ENCODE peak calls at places on chromosomes 16 and 17, in eight cellular contexts. N is left colon; I is K562; Q is A549; H is HEK293T; K is COR-L47; E is stimulated activated CD4-positive, alpha-beta T cell treated with anti-CD3 and anti-CD28 coated beads, Interleukin-2, amount 100 ng/mL, for 48 hours; R is GOT3. X is an unnamed sample.

GRCh38 chr17:67322039-67322787 is 44.2 kb downstream of the PSMD12 start:
- DNase-seq in N (no peak), I (peak; percentile 36), Q (no peak), H (no peak), K (peak; percentile 33), E (no peak), R (no peak), X (no peak)

GRCh38 chr17:66976781-66977201 is 12.3 kb downstream of the CACNG4 start:
- DNase-seq in N (no peak), I (no peak), Q (no peak), H (no peak), K (no peak), E (no peak), R (no peak), X (no peak)

GRCh38 chr16:55046513-55046912 is 115.8 kb downstream of the IRX5 start:
- DNase-seq in N (no peak), I (no peak), Q (no peak), H (no peak), K (no peak), E (no peak), R (no peak), X (no peak)

GRCh38 chr17:40727447-40728231 is 24.1 kb upstream of the KRT24 start:
- DNase-seq in N (no peak), I (no peak), Q (no peak), H (no peak), K (no peak), E (no peak), R (no peak), X (no peak)

GRCh38 chr16:1286492-1287094 is 22.8 kb upstream of the UBE2I start:
- DNase-seq in N (no peak), I (no peak), Q (no peak), H (no peak), K (no peak), E (no peak), R (no peak), X (no peak)

GRCh38 chr17:36722121-36722902 is 120.9 kb downstream of the MRM1 start:
- DNase-seq in N (peak; percentile 53), I (peak; percentile 98), Q (no peak), H (peak; percentile 83), K (peak; percentile 84), E (peak; percentile 76), R (no peak), X (peak; percentile 54)

GRCh38 chr17:76720211-76720610 is 6.2 kb downstream of the JMJD6 start:
- DNase-seq in N (no peak), I (no peak), Q (no peak), H (no peak), K (no peak), E (no peak), R (no peak), X (no peak)

GRCh38 chr17:17495448-17496188 is 577 bp downstream of the RASD1 start:
- DNase-seq in N (peak; percentile 24), I (no peak), Q (no peak), H (no peak), K (no peak), E (peak; percentile 23), R (no peak), X (no peak)

GRCh38 chr16:88464447-88465318 is 11.6 kb downstream of the ZFPM1 start:
- DNase-seq in N (no peak), I (peak; percentile 61), Q (no peak), H (no peak), K (no peak), E (no peak), R (no peak), X (no peak)

GRCh38 chr17:71023631-71024030 is 854.3 kb downstream of the KCNJ2 start:
- DNase-seq in N (no peak), I (no peak), Q (no peak), H (peak; percentile 70), K (peak; percentile 67), E (no peak), R (no peak), X (no peak)

GRCh38 chr16:21001262-21001661 is 100.7 kb downstream of the LYRM1 start:
- DNase-seq in N (no peak), I (peak; percentile 40), Q (peak; percentile 47), H (peak; percentile 36), K (no peak), E (peak; percentile 8), R (no peak), X (no peak)

GRCh38 chr17:72515291-72516065 is 394.7 kb downstream of the SOX9 start:
- DNase-seq in N (no peak), I (no peak), Q (no peak), H (no peak), K (peak; percentile 23), E (no peak), R (no peak), X (peak; percentile 50)

GRCh38 chr16:26344976-26345375 is 653.2 kb downstream of the HS3ST4 start:
- DNase-seq in N (no peak), I (no peak), Q (no peak), H (no peak), K (no peak), E (no peak), R (no peak), X (no peak)

GRCh38 chr16:50692999-50693781 is at the start of gene NOD2:
- DNase-seq in N (no peak), I (peak; percentile 41), Q (peak; percentile 10), H (peak; percentile 68), K (no peak), E (no peak), R (no peak), X (peak; percentile 51)

GRCh38 chr17:27654654-27655524 is 23.9 kb downstream of the LGALS9 start:
- DNase-seq in N (peak; percentile 67), I (peak; percentile 91), Q (peak; percentile 92), H (peak; percentile 78), K (peak; percentile 65), E (peak; percentile 72), R (peak; percentile 26), X (peak; percentile 75)

GRCh38 chr17:74045608-74046007 is 157.9 kb upstream of the RPL38 start:
- DNase-seq in N (no peak), I (no peak), Q (peak; percentile 22), H (no peak), K (no peak), E (no peak), R (no peak), X (no peak)

GRCh38 chr16:29988346-29989075 is 6.9 kb downstream of the HIRIP3 start:
- DNase-seq in N (no peak), I (no peak), Q (no peak), H (no peak), K (no peak), E (no peak), R (no peak), X (no peak)

GRCh38 chr16:24858219-24859041 is 12.7 kb downstream of the SLC5A11 start:
- DNase-seq in N (peak; percentile 35), I (peak; percentile 74), Q (peak; percentile 68), H (peak; percentile 77), K (no peak), E (peak; percentile 58), R (no peak), X (peak; percentile 39)

GRCh38 chr17:50817142-50817751 is 18.1 kb upstream of the WFIKKN2 start:
- DNase-seq in N (no peak), I (peak; percentile 77), Q (peak; percentile 43), H (peak; percentile 79), K (no peak), E (peak; percentile 65), R (no peak), X (peak; percentile 68)

GRCh38 chr17:74243013-74243755 is 29.8 kb downstream of the TTYH2 start:
- DNase-seq in N (no peak), I (no peak), Q (no peak), H (no peak), K (no peak), E (no peak), R (no peak), X (peak; percentile 28)

GRCh38 chr17:13204607-13205237 is 186.9 kb upstream of the ELAC2 start:
- DNase-seq in N (peak; percentile 27), I (no peak), Q (no peak), H (peak; percentile 23), K (no peak), E (no peak), R (no peak), X (no peak)

GRCh38 chr17:10547351-10547750 is 2.1 kb downstream of the MYH2 start:
- DNase-seq in N (no peak), I (no peak), Q (no peak), H (no peak), K (no peak), E (no peak), R (no peak), X (no peak)

GRCh38 chr17:31882571-31882970 is 18.9 kb downstream of the UTP6 start:
- DNase-seq in N (no peak), I (no peak), Q (no peak), H (no peak), K (no peak), E (no peak), R (no peak), X (no peak)

GRCh38 chr17:40373324-40373723 is 8.8 kb upstream of the GJD3 start:
- DNase-seq in N (no peak), I (no peak), Q (no peak), H (no peak), K (no peak), E (no peak), R (no peak), X (no peak)

GRCh38 chr17:18026408-18026776 is 12.6 kb downstream of the ATPAF2 start:
- DNase-seq in N (no peak), I (no peak), Q (no peak), H (no peak), K (peak; percentile 27), E (no peak), R (peak; percentile 27), X (no peak)

X was measured in stomach.